ENCODE peak calls at places on chromosomes 1 and 21, in eight cellular contexts. M is mammary epithelial cell, S is neural crest cell, T is upper lobe of right lung, V is uterus, J is GM10248, O is A673, Y is transverse colon. D is an unnamed sample.

GRCh38 chr1:198577444-198577843 is 37.0 kb upstream of the ATP6V1G3 start:
- DNase-seq in S (no peak), T (no peak), M (peak), V (no peak), O (no peak), J (no peak), Y (no peak), D (no peak)

GRCh38 chr21:44273046-44273445 is 11.3 kb upstream of the DNMT3L start:
- DNase-seq in O (no peak), S (no peak), Y (no peak), T (no peak), M (no peak), V (no peak), J (no peak), D (no peak)

GRCh38 chr1:167627865-167628641 is 2.0 kb upstream of the RCSD1 start:
- DNase-seq in V (peak), S (no peak), T (no peak), Y (peak), O (no peak), J (peak), M (no peak), D (peak)

GRCh38 chr21:36684957-36685714 is 13.8 kb upstream of the SIM2 start:
- DNase-seq in J (no peak), M (no peak), Y (no peak), V (no peak), S (no peak), O (no peak), T (no peak), D (no peak)

GRCh38 chr1:11384170-11384554 is 94.8 kb upstream of the DISP3 start:
- DNase-seq in V (no peak), J (no peak), Y (no peak), T (no peak), O (peak), M (peak), S (no peak), D (no peak)

GRCh38 chr1:108901106-108901505 is 24.3 kb downstream of the GPSM2 start:
- DNase-seq in T (no peak), M (peak), V (no peak), S (no peak), O (no peak), Y (no peak), J (no peak), D (no peak)

GRCh38 chr1:220113136-220113695 is 19.3 kb downstream of the IARS2 start:
- DNase-seq in M (peak), Y (no peak), T (no peak), V (no peak), O (peak), S (no peak), J (peak), D (no peak)

GRCh38 chr1:29555043-29555620 is 318.8 kb downstream of the PTPRU start:
- DNase-seq in M (no peak), S (no peak), T (peak), O (no peak), J (no peak), Y (no peak), V (no peak), D (no peak)

GRCh38 chr1:12159826-12160225 is 7.0 kb upstream of the TNFRSF1B start:
- DNase-seq in Y (no peak), J (no peak), M (peak), V (no peak), T (no peak), S (no peak), O (no peak), D (no peak)

GRCh38 chr1:39691383-39692151 is at the start of gene HPCAL4:
- DNase-seq in T (peak), V (peak), J (peak), M (peak), O (peak), Y (peak), S (peak), D (peak)

GRCh38 chr1:220887868-220888664 is 8.8 kb downstream of the HLX start:
- DNase-seq in T (no peak), M (no peak), Y (no peak), J (no peak), V (no peak), O (no peak), S (no peak), D (peak)

GRCh38 chr1:70990460-70991253 is 57.0 kb downstream of the PTGER3 start:
- DNase-seq in J (no peak), Y (no peak), V (no peak), S (no peak), T (no peak), O (no peak), M (no peak), D (no peak)

GRCh38 chr1:181062800-181063428 is 25.6 kb upstream of the IER5 start:
- DNase-seq in M (no peak), V (no peak), T (no peak), J (peak), O (peak), S (no peak), Y (no peak), D (peak)

GRCh38 chr1:192788184-192788583 is 20.7 kb upstream of the RGS2 start:
- DNase-seq in O (peak), T (no peak), M (no peak), J (no peak), Y (no peak), V (peak), S (no peak), D (no peak)

GRCh38 chr1:93501829-93502369 is 54.0 kb downstream of the FNBP1L start:
- DNase-seq in Y (no peak), J (no peak), V (no peak), O (no peak), M (no peak), S (no peak), T (no peak), D (no peak)

GRCh38 chr21:14879458-14879857 is 185.3 kb downstream of the NRIP1 start:
- DNase-seq in Y (no peak), O (no peak), T (no peak), S (no peak), V (no peak), M (no peak), J (no peak), D (no peak)

GRCh38 chr21:22223385-22223784 is 1225.2 kb downstream of the NCAM2 start:
- DNase-seq in Y (no peak), V (no peak), O (peak), J (no peak), T (no peak), S (no peak), M (no peak), D (peak)

GRCh38 chr1:197862221-197862620 is 40.2 kb upstream of the C1orf53 start:
- DNase-seq in M (no peak), S (no peak), O (no peak), T (no peak), Y (no peak), V (no peak), J (no peak), D (no peak)

GRCh38 chr1:17630048-17630830 is 90.7 kb downstream of the ARHGEF10L start:
- DNase-seq in J (no peak), Y (peak), S (no peak), T (peak), O (no peak), M (no peak), V (peak), D (no peak)

GRCh38 chr1:12177999-12178441 is 11.2 kb downstream of the TNFRSF1B start:
- DNase-seq in T (peak), M (peak), J (no peak), O (peak), Y (peak), V (peak), S (no peak), D (no peak)

GRCh38 chr1:163315773-163316374 is 5.9 kb upstream of the NUF2 start:
- DNase-seq in J (no peak), S (peak), M (peak), V (peak), O (peak), Y (peak), T (no peak), D (peak)

GRCh38 chr1:155188268-155188667 is 14.6 kb downstream of the TRIM46 start:
- DNase-seq in T (no peak), M (no peak), Y (no peak), V (no peak), S (no peak), O (no peak), J (no peak), D (no peak)

GRCh38 chr1:45913925-45914501 is 110.6 kb downstream of the MAST2 start:
- DNase-seq in T (no peak), S (no peak), J (no peak), Y (peak), V (no peak), M (no peak), O (no peak), D (no peak)

GRCh38 chr1:182633657-182634281 is 29.6 kb upstream of the RGS16 start:
- DNase-seq in V (no peak), O (no peak), J (no peak), S (no peak), M (no peak), Y (no peak), T (no peak), D (no peak)

GRCh38 chr1:3034162-3034561 is 12.9 kb downstream of the ACTRT2 start:
- DNase-seq in S (no peak), J (no peak), Y (no peak), M (no peak), T (no peak), V (no peak), O (no peak), D (no peak)

GRCh38 chr21:33261635-33262034 is 4.5 kb upstream of the IL10RB start:
- DNase-seq in J (no peak), S (no peak), T (peak), O (no peak), V (no peak), M (no peak), Y (peak), D (no peak)

GRCh38 chr1:209653915-209654351 is 1.7 kb upstream of the LAMB3 start:
- DNase-seq in S (no peak), Y (peak), M (peak), V (no peak), J (no peak), O (no peak), T (no peak), D (no peak)

GRCh38 chr21:29164330-29164942 is 34.0 kb downstream of the MAP3K7CL start:
- DNase-seq in V (no peak), Y (no peak), O (peak), M (peak), T (no peak), J (peak), S (no peak), D (peak)

GRCh38 chr1:11788549-11789053 is 17.2 kb downstream of the MTHFR start:
- DNase-seq in V (no peak), Y (no peak), O (no peak), J (no peak), S (no peak), T (peak), M (no peak), D (no peak)

GRCh38 chr1:58925247-58925646 is 141.4 kb upstream of the JUN start:
- DNase-seq in J (no peak), V (no peak), Y (no peak), S (no peak), T (no peak), O (no peak), M (no peak), D (no peak)

GRCh38 chr1:53450225-53450624 is 9.0 kb upstream of the DMRTB1 start:
- DNase-seq in O (no peak), Y (no peak), S (no peak), M (no peak), T (no peak), V (no peak), J (no peak), D (no peak)

GRCh38 chr1:243950166-243950565 is 100.1 kb upstream of the AKT3 start:
- DNase-seq in S (no peak), J (no peak), M (peak), T (no peak), Y (no peak), V (no peak), O (no peak), D (no peak)

GRCh38 chr1:156845055-156845952 is 13.6 kb downstream of the INSRR start:
- DNase-seq in M (no peak), Y (no peak), V (no peak), J (no peak), T (no peak), O (peak), S (no peak), D (peak)

GRCh38 chr1:248873993-248874671 is 15.2 kb upstream of the ZNF692 start:
- DNase-seq in S (peak), Y (peak), V (peak), O (no peak), T (peak), M (peak), J (peak), D (peak)

GRCh38 chr1:227299688-227300087 is 18.6 kb downstream of the CDC42BPA start:
- DNase-seq in S (no peak), J (no peak), M (no peak), T (no peak), V (no peak), Y (no peak), O (no peak), D (no peak)

GRCh38 chr1:226974544-226975258 is 34.6 kb downstream of the COQ8A start:
- DNase-seq in S (no peak), O (no peak), J (no peak), V (no peak), Y (no peak), T (no peak), M (no peak), D (no peak)

GRCh38 chr1:71038942-71039341 is 8.7 kb downstream of the PTGER3 start:
- DNase-seq in O (no peak), J (no peak), V (no peak), M (no peak), T (no peak), S (no peak), Y (no peak), D (no peak)

GRCh38 chr1:213683529-213683928 is 304.2 kb upstream of the PROX1 start:
- DNase-seq in Y (peak), O (no peak), S (no peak), V (no peak), J (no peak), T (no peak), M (no peak), D (no peak)

GRCh38 chr1:22370190-22370498 is 81.5 kb upstream of the ZBTB40 start:
- DNase-seq in V (no peak), S (no peak), Y (no peak), T (no peak), M (no peak), J (no peak), O (no peak), D (no peak)

GRCh38 chr21:37783016-37783415 is 133.2 kb downstream of the KCNJ6 start:
- DNase-seq in J (no peak), T (no peak), S (no peak), V (no peak), M (no peak), O (no peak), Y (no peak), D (no peak)

DNA sequence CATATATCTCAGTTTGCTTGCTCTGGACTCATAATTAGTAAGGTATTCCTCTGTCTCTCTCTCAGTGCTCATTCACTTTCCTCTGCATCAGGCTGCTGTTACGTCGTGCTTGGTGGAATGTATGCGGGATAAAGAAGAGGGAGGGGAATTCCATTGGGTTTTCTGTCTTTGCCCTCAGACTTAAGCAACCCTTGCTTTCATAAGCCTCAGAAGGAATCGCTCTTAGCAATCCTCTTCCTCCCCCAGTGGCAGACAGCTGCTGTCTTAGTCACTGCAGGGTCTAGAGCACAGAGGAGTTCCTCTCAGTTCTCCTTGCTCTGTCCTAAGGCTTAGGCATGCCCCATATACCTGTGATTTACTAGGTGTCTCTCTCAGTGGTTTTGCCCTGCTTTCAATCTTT is 19.1 kb upstream of the NTMT2 start:
- DNase-seq in T (no peak), Y (no peak), O (no peak), M (peak), J (peak), V (no peak), S (no peak), D (peak)
- TF ChIP-seq CTCF in T (no peak), Y (no peak), O (no peak), M (no peak), J (no peak), V (no peak), S (no peak), D (peak)

DNA sequence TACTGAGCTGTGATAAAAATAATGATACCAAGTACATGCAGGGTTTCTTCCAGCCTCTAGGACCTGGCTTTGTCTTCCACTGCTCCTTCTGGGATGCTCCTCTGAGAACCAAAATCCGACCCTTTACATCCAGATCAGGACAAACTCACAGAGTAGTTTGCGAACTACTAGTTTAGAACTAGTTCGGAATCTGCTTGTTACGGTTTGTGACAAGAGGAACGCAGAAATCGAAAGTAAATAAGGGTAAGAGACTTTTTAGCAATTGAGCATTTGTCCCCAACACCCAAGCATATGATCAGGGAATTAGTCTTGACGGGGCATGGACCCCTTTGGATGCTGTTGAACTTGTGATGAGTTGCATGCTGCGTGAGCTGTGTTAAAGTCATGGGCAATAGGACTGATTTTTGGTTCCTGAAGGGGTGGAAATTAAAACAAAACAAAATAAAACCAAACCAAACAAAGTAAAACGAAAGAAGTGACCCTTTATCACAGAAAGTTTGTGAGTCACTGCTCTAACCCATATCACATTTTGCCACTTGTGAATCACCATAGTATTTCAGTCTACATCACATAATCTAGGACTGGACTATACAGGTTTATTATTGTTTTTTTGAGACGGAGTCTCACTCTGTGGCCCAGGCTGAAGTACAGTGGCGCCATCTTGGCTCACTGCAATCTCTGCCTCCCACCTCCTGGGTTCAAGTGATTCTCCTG is 35.7 kb upstream of the ERRFI1 start:
- DNase-seq in V (no peak), O (no peak), Y (no peak), M (peak), S (no peak), T (no peak), J (no peak), D (no peak)
- TF ChIP-seq CTCF in V (no peak), O (no peak), Y (peak), M (no peak), S (no peak), T (no peak), J (no peak), D (no peak)

DNA sequence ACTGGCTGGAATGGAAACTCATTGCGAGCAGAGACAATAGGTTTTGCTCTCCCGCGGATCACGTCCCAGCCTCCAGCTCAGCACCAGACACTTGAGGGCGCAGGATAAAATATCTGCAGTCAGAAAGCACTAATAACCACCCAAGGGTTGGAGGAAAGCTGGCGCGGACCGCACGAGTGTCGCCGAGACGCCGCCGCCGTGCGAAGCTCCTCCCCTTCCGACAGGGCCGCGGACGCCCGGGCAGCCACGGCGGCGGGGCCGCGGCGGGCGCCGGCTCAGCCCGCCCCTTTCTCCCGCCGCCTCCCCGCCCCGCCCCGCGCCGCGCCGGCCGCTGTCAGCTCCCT is at the start of gene CMPK1:
- DNase-seq in M (peak), S (no peak), O (peak), J (peak), Y (peak), V (peak), T (peak), D (peak)
- TF ChIP-seq CTCF in M (no peak), S (no peak), O (peak), J (peak), Y (no peak), V (no peak), T (peak), D (peak)

GRCh38 chr1:117093870-117094621 is 27.5 kb downstream of the TRIM45 start:
- DNase-seq in J (peak), T (no peak), S (no peak), O (peak), V (peak), M (peak), Y (no peak), D (peak)
- TF ChIP-seq CTCF in J (no peak), T (peak), S (peak), O (peak), V (no peak), M (peak), Y (peak), D (peak)

DNA sequence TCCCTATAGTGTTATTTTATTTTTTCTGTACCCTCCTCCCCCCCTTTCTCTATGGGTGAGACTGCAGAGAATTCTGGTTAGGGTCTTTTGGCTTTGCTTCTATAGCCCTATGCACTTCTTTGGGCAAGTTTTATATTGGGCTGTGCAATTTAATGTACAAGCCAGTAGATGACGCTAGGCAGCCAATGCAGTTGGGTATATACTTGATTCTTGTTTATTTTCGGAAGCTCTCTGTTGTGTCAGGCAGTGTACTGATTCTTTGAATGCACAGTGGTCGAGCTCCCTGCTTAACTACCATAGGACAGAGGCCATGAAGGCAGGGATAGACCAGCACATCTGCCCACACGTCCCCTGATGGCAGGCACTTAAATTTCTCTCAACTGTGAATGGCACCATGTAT is 34.1 kb upstream of the GPR52 start:
- DNase-seq in T (no peak), J (no peak), O (peak), M (no peak), S (no peak), V (no peak), Y (no peak), D (no peak)
- TF ChIP-seq CTCF in T (no peak), J (peak), O (peak), M (peak), S (peak), V (no peak), Y (no peak), D (peak)

GRCh38 chr1:116487583-116487982 is 83.2 kb downstream of the CD58 start:
- DNase-seq in S (no peak), Y (no peak), V (no peak), M (no peak), T (no peak), J (no peak), O (no peak), D (no peak)
- TF ChIP-seq CTCF in S (no peak), Y (no peak), V (no peak), M (no peak), T (no peak), J (no peak), O (no peak), D (no peak)

GRCh38 chr1:32351077-32351858 is 11.0 kb downstream of the FAM229A start:
- DNase-seq in T (peak), S (peak), Y (peak), V (peak), O (peak), J (peak), M (peak), D (peak)
- TF ChIP-seq CTCF in T (peak), S (peak), Y (peak), V (peak), O (peak), J (peak), M (no peak), D (peak)